ENCODE peak calls at places on chromosomes 13 and 19, in nine cellular contexts. R is tibial artery; O is IMR-90; K is activated naive CD4-positive, alpha-beta T cell treated with Interleukin-2 at 50 U/mL for 16 hours; T is CD8-positive, alpha-beta memory T cell; D is left ventricle myocardium superior; L is small intestine; N is psoas muscle; B is NCI-H1105. M is an unnamed sample.

GRCh38 chr13:86572115-86572514 is 772.9 kb upstream of the SLITRK6 start:
- DNase-seq in R (no peak), L (no peak), B (no peak), N (no peak), O (peak), D (no peak), K (no peak), T (no peak), M (no peak)

GRCh38 chr13:75818181-75819110 is 182.3 kb downstream of the LMO7 start:
- DNase-seq in T (no peak), K (no peak), B (no peak), O (no peak), R (no peak), D (no peak), N (no peak), L (no peak), M (no peak)

GRCh38 chr13:59012731-59013130 is 1151.0 kb downstream of the DIAPH3 start:
- DNase-seq in B (no peak), R (no peak), O (no peak), T (no peak), L (no peak), K (no peak), D (no peak), N (no peak), M (no peak)

GRCh38 chr19:2733930-2734588 is 5.8 kb downstream of the SLC39A3 start:
- DNase-seq in T (no peak), N (no peak), B (no peak), K (no peak), R (no peak), D (peak), L (peak), O (no peak), M (no peak)

GRCh38 chr19:48630289-48631036 is 6.7 kb downstream of the DBP start:
- DNase-seq in O (no peak), T (no peak), R (peak), K (no peak), B (peak), D (peak), L (peak), N (peak), M (no peak)

GRCh38 chr19:6773323-6773931 is 919 bp downstream of the VAV1 start:
- DNase-seq in B (no peak), D (peak), L (no peak), N (no peak), T (peak), R (no peak), K (peak), O (no peak), M (no peak)

GRCh38 chr19:3057275-3057714 is 5.0 kb downstream of the TLE5 start:
- DNase-seq in B (peak), N (peak), T (no peak), K (no peak), O (no peak), L (no peak), D (peak), R (peak), M (peak)

GRCh38 chr13:23022667-23023066 is 158.1 kb upstream of the SGCG start:
- DNase-seq in T (no peak), B (no peak), L (no peak), D (no peak), K (no peak), R (no peak), O (no peak), N (no peak), M (no peak)

GRCh38 chr13:41465215-41465907 is 8.0 kb downstream of the RGCC start:
- DNase-seq in R (no peak), K (peak), T (peak), O (peak), D (peak), B (no peak), N (peak), L (peak), M (no peak)

GRCh38 chr19:16025108-16026101 is 50.9 kb upstream of the TPM4 start:
- DNase-seq in L (peak), T (no peak), N (no peak), K (no peak), B (no peak), D (no peak), R (peak), O (peak), M (no peak)

GRCh38 chr13:42729857-42730402 is 51.5 kb upstream of the FAM216B start:
- DNase-seq in R (no peak), B (no peak), O (no peak), N (no peak), D (no peak), L (no peak), T (no peak), K (no peak), M (no peak)

GRCh38 chr19:17205237-17206140 is 9.7 kb upstream of the USE1 start:
- DNase-seq in K (peak), R (no peak), N (no peak), L (peak), D (peak), T (peak), O (peak), B (no peak), M (peak)

GRCh38 chr19:42634409-42635232 is 39.9 kb upstream of the CEACAM8 start:
- DNase-seq in L (peak), D (no peak), K (peak), B (peak), T (no peak), O (peak), R (no peak), N (no peak), M (no peak)

GRCh38 chr13:94858856-94859811 is 146.8 kb upstream of the SOX21 start:
- DNase-seq in T (no peak), N (peak), D (peak), O (peak), K (no peak), R (peak), L (no peak), B (no peak), M (no peak)

GRCh38 chr19:19342086-19343015 is 21.7 kb downstream of the MAU2 start:
- DNase-seq in B (no peak), R (no peak), O (peak), N (peak), D (peak), T (no peak), K (peak), L (peak), M (peak)

GRCh38 chr13:41981961-41982723 is 21.2 kb upstream of the VWA8 start:
- DNase-seq in D (no peak), K (no peak), L (no peak), R (no peak), B (no peak), N (no peak), T (no peak), O (peak), M (no peak)

GRCh38 chr13:31639443-31640163 is 99.7 kb upstream of the RXFP2 start:
- DNase-seq in N (no peak), K (no peak), R (no peak), O (peak), L (no peak), D (no peak), T (no peak), B (no peak), M (no peak)

GRCh38 chr13:48527955-48528354 is 4.9 kb downstream of the RCBTB2 start:
- DNase-seq in T (no peak), N (no peak), O (no peak), L (no peak), D (no peak), K (no peak), R (no peak), B (no peak), M (no peak)

GRCh38 chr13:112975401-112975939 is 6.5 kb downstream of the MCF2L start:
- DNase-seq in D (no peak), K (no peak), B (no peak), O (no peak), L (no peak), N (no peak), T (no peak), R (no peak), M (no peak)

M was measured in NCI-H1694 treated with DMSO at 0.1 percent for 48 hours.